ENCODE peak calls at places on chromosomes 4 and X, in six cellular contexts. D is spleen, H is right atrium auricular region, B is NT2/D1, W is testis, R is ovary. T is an unnamed sample.
A peak's percentile ranks its signal among the peaks of the same experiment; 100 is the strongest.

GRCh38 chr4:119300072-119300387 is 21.9 kb downstream of the FABP2 start:
- DNase-seq in D (peak; percentile 85), H (peak; percentile 71), B (no peak), W (peak; percentile 71), R (peak; percentile 54), T (no peak)

GRCh38 chr4:81724925-81725329 is 253.2 kb upstream of the RASGEF1B start:
- DNase-seq in D (peak; percentile 76), H (peak; percentile 84), B (no peak), W (peak; percentile 22), R (no peak), T (peak; percentile 91)

GRCh38 chrX:150664290-150664689 is 28.9 kb upstream of the MTMR1 start:
- DNase-seq in D (no peak), H (no peak), B (no peak), W (peak; percentile 67), R (no peak), T (no peak)

GRCh38 chrX:63747331-63747730 is 37.7 kb downstream of the ARHGEF9 start:
- DNase-seq in D (no peak), H (no peak), B (no peak), W (no peak), R (no peak), T (no peak)

GRCh38 chr4:138875886-138876608 is 139.5 kb upstream of the NOCT start:
- DNase-seq in D (no peak), H (no peak), B (peak; percentile 15), W (no peak), R (no peak), T (no peak)

GRCh38 chr4:41483771-41484170 is 54.2 kb upstream of the LIMCH1 start:
- DNase-seq in D (no peak), H (no peak), B (no peak), W (no peak), R (no peak), T (no peak)

GRCh38 chr4:112170451-112170993 is 25.3 kb downstream of the FAM241A start:
- DNase-seq in D (no peak), H (no peak), B (no peak), W (no peak), R (no peak), T (no peak)

GRCh38 chr4:169249214-169249973 is 21.4 kb downstream of the SH3RF1 start:
- DNase-seq in D (no peak), H (no peak), B (no peak), W (no peak), R (no peak), T (peak; percentile 90)

GRCh38 chr4:17029964-17030363 is 131.5 kb upstream of the LDB2 start:
- DNase-seq in D (no peak), H (no peak), B (no peak), W (no peak), R (no peak), T (no peak)

GRCh38 chr4:51831133-51831532 is 11.8 kb upstream of the DCUN1D4 start:
- DNase-seq in D (peak; percentile 80), H (no peak), B (no peak), W (peak; percentile 78), R (peak; percentile 54), T (peak; percentile 74)

GRCh38 chr4:113781439-113782040 is 20.0 kb upstream of the CAMK2D start:
- DNase-seq in D (no peak), H (no peak), B (no peak), W (no peak), R (no peak), T (peak; percentile 19)

GRCh38 chr4:57916479-57916878 is 806.3 kb upstream of the IGFBP7 start:
- DNase-seq in D (no peak), H (no peak), B (no peak), W (no peak), R (no peak), T (no peak)

GRCh38 chr4:135917016-135917415 is 1615.3 kb downstream of the PCDH18 start:
- DNase-seq in D (no peak), H (no peak), B (no peak), W (no peak), R (no peak), T (no peak)

GRCh38 chrX:14497184-14497666 is 32.1 kb upstream of the GLRA2 start:
- DNase-seq in D (no peak), H (no peak), B (no peak), W (no peak), R (no peak), T (peak; percentile 51)

GRCh38 chr4:40375090-40375489 is 40.0 kb downstream of the CHRNA9 start:
- DNase-seq in D (no peak), H (no peak), B (no peak), W (no peak), R (no peak), T (no peak)

GRCh38 chr4:153759407-153760226 is at the start of gene RNF175:
- DNase-seq in D (peak; percentile 75), H (no peak), B (no peak), W (no peak), R (no peak), T (no peak)

GRCh38 chr4:116551798-116552197 is 533.6 kb downstream of the TRAM1L1 start:
- DNase-seq in D (no peak), H (no peak), B (no peak), W (no peak), R (no peak), T (no peak)

GRCh38 chr4:178471385-178471784 is 1029.1 kb upstream of the AGA start:
- DNase-seq in D (no peak), H (no peak), B (no peak), W (no peak), R (no peak), T (no peak)

GRCh38 chr4:28436191-28437080 is 1575.8 kb downstream of the STIM2 start:
- DNase-seq in D (no peak), H (no peak), B (no peak), W (no peak), R (no peak), T (no peak)
- H3K9me3 ChIP-seq in D (no peaks in the 10 kb centered on the region), H (no peaks in the 10 kb centered on the region), B (no peaks in the 10 kb centered on the region), W (no peaks in the 10 kb centered on the region), R (no peaks in the 10 kb centered on the region), T (no peaks in the 10 kb centered on the region)

DNA sequence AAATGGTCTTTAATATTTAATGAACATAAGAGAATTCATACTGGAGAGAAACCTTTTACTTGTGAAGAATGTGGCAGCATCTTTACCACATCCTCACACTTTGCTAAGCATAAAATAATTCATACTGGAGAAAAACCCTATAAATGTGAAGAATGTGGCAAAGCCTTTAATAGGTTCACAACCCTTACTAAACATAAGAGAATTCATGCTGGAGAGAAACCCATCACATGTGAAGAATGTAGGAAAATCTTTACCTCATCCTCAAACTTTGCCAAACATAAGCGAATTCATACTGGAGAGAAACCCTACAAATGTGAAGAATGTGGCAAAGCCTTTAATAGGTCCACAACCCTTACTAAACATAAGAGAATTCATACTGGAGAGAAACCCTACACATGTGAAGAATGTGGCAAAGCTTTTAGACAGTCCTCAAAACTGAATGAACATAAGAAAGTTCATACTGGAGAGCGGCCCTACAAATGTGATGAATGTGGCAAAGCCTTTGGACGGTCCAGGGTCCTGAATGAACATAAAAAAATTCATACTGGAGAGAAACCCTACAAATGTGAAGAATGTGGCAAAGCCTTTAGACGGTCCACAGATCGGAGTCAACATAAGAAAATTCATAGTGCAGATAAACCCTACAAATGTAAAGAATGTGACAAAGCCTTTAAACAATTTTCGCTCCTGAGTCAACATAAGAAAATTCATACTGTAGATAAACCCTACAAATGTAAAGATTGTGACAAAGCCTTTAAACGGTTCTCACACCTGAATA is 35.6 kb downstream of the ZNF141 start:
- DNase-seq in D (no peak), H (no peak), B (no peak), W (no peak), R (no peak), T (no peak)
- H3K9me3 ChIP-seq in D (peaks cover 100% of the 10 kb centered on the region), H (peaks cover 100% of the 10 kb centered on the region), B (peaks cover 97% of the 10 kb centered on the region), W (no peaks in the 10 kb centered on the region), R (peaks cover 43% of the 10 kb centered on the region), T (peaks cover 1% of the 10 kb centered on the region)

GRCh38 chr4:129403848-129404247 is 307.9 kb downstream of the C4orf33 start:
- DNase-seq in D (no peak), H (no peak), B (no peak), W (no peak), R (no peak), T (no peak)
- H3K9me3 ChIP-seq in D (peaks cover 16% of the 10 kb centered on the region), H (no peaks in the 10 kb centered on the region), B (no peaks in the 10 kb centered on the region), W (no peaks in the 10 kb centered on the region), R (no peaks in the 10 kb centered on the region), T (no peaks in the 10 kb centered on the region)

GRCh38 chrX:56029188-56029587 is 203.0 kb upstream of the KLF8 start:
- DNase-seq in D (no peak), H (no peak), B (no peak), W (no peak), R (no peak), T (no peak)

GRCh38 chrX:56031409-56031808 is 200.7 kb upstream of the KLF8 start:
- DNase-seq in D (no peak), H (no peak), B (no peak), W (no peak), R (no peak), T (no peak)

GRCh38 chrX:56025872-56026571 is 206.1 kb upstream of the KLF8 start:
- DNase-seq in D (no peak), H (no peak), B (no peak), W (no peak), R (no peak), T (no peak)

GRCh38 chrX:56029691-56030090 is 202.5 kb upstream of the KLF8 start:
- DNase-seq in D (no peak), H (no peak), B (no peak), W (no peak), R (no peak), T (no peak)

DNA sequence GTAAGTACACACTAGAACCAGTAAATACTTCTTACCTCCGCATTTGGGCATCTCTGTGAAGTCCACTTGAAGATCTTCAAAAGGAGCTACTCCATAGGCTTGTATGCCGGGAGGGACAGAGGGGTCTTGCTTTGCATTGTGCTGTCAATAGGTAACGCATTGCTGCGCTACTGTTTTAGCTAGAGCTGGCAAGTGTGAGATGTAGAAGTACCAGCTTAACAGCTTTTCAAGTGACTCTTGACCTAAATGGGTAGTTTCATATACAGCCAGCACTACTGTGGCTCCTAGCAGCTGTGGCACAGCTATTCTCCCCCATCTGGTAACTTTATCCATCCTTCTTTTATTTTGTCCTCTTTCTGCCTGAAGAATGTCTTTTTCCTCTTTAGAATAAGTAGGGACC is 205.3 kb upstream of the KLF8 start:
- DNase-seq in D (no peak), H (no peak), B (no peak), W (no peak), R (no peak), T (no peak)
- H3K9me3 ChIP-seq in D (no peaks in the 10 kb centered on the region), H (no peaks in the 10 kb centered on the region), B (no peaks in the 10 kb centered on the region), W (no peaks in the 10 kb centered on the region), R (no peaks in the 10 kb centered on the region), T (no peaks in the 10 kb centered on the region)

T was measured in small intestine.